ENCODE peak calls at places on chromosomes 4 and X, in four cellular contexts. B is K562, H is GM12878, Q is HepG2. O is an unnamed sample.

GRCh38 chrX:49976682-49977197 is 54.3 kb downstream of the CLCN5 start:
- DNase-seq in B (no peak), H (no peak), Q (no peak), O (no peak)

GRCh38 chr4:117626664-117627063 is 407.6 kb upstream of the NDST3 start:
- DNase-seq in B (no peak), H (no peak), Q (peak), O (no peak)

GRCh38 chr4:11847161-11847560 is 418.5 kb upstream of the HS3ST1 start:
- DNase-seq in B (no peak), H (no peak), Q (no peak), O (no peak)

GRCh38 chr4:7233601-7234000 is 41.3 kb downstream of the SORCS2 start:
- DNase-seq in B (no peak), H (no peak), Q (no peak), O (no peak)

GRCh38 chrX:46310815-46311497 is 234.3 kb downstream of the ZNF674 start:
- DNase-seq in B (no peak), H (no peak), Q (no peak), O (no peak)

GRCh38 chr4:5381981-5382441 is 326.3 kb downstream of the EVC2 start:
- DNase-seq in B (no peak), H (no peak), Q (no peak), O (no peak)

GRCh38 chrX:112826020-112826419 is 14.6 kb downstream of the AMOT start:
- DNase-seq in B (no peak), H (no peak), Q (no peak), O (no peak)

GRCh38 chr4:117771647-117772337 is 262.5 kb upstream of the NDST3 start:
- DNase-seq in B (no peak), H (no peak), Q (no peak), O (peak)

GRCh38 chrX:69029696-69030245 is 135.5 kb downstream of the PJA1 start:
- DNase-seq in B (no peak), H (no peak), Q (no peak), O (no peak)

GRCh38 chr4:16227462-16227868 is 1.2 kb upstream of the TAPT1 start:
- DNase-seq in B (no peak), H (no peak), Q (peak), O (no peak)

GRCh38 chrX:109966246-109966645 is 36.7 kb upstream of the TMEM164 start:
- DNase-seq in B (no peak), H (no peak), Q (no peak), O (no peak)

GRCh38 chr4:152679414-152680281 is at the start of gene TMEM154:
- DNase-seq in B (no peak), H (no peak), Q (no peak), O (peak)

GRCh38 chrX:58025979-58026378 is 115.7 kb upstream of the ZXDA start:
- DNase-seq in B (peak), H (no peak), Q (peak), O (peak)

GRCh38 chr4:82947498-82947897 is 47.0 kb downstream of the THAP9 start:
- DNase-seq in B (no peak), H (no peak), Q (no peak), O (no peak)

GRCh38 chr4:52957220-52957686 is 95.1 kb downstream of the RASL11B start:
- DNase-seq in B (no peak), H (no peak), Q (no peak), O (no peak)

GRCh38 chr4:71255966-71256365 is 82.9 kb upstream of the SLC4A4 start:
- DNase-seq in B (no peak), H (no peak), Q (no peak), O (no peak)

GRCh38 chrX:113058634-113059033 is 218.0 kb upstream of the AMOT start:
- DNase-seq in B (no peak), H (peak), Q (no peak), O (no peak)

GRCh38 chr4:164204434-164204833 is 549.5 kb upstream of the SMIM31 start:
- DNase-seq in B (no peak), H (no peak), Q (peak), O (no peak)

GRCh38 chrX:105845661-105846060 is 23.3 kb downstream of the NRK start:
- DNase-seq in B (no peak), H (no peak), Q (no peak), O (peak)

GRCh38 chr4:2835978-2836377 is 7.7 kb upstream of the ADD1 start:
- DNase-seq in B (no peak), H (no peak), Q (no peak), O (no peak)
- TF ChIP-seq TCF7 in B (no peak), H (no peak), Q (no peak), O (no peak)

GRCh38 chr4:125836597-125837195 is 521.9 kb downstream of the FAT4 start:
- DNase-seq in B (no peak), H (no peak), Q (no peak), O (no peak)
- TF ChIP-seq TCF7 in B (no peak), H (no peak), Q (no peak), O (no peak)

GRCh38 chrX:150680974-150681373 is 12.2 kb upstream of the MTMR1 start:
- DNase-seq in B (no peak), H (no peak), Q (peak), O (no peak)
- TF ChIP-seq TCF7 in B (no peak), H (no peak), Q (no peak), O (no peak)

GRCh38 chr4:156830356-156830755 is 141.2 kb downstream of the PDGFC start:
- DNase-seq in B (no peak), H (no peak), Q (peak), O (no peak)

GRCh38 chr4:156832886-156833285 is 138.7 kb downstream of the PDGFC start:
- DNase-seq in B (no peak), H (no peak), Q (no peak), O (no peak)

GRCh38 chr4:156827519-156827918 is 144.1 kb downstream of the PDGFC start:
- DNase-seq in B (no peak), H (no peak), Q (no peak), O (no peak)

GRCh38 chr4:156825074-156825473 is 146.5 kb downstream of the PDGFC start:
- DNase-seq in B (no peak), H (no peak), Q (no peak), O (no peak)

GRCh38 chr4:156829194-156829593 is 142.4 kb downstream of the PDGFC start:
- DNase-seq in B (no peak), H (no peak), Q (no peak), O (no peak)
- TF ChIP-seq TCF7 in B (no peak), H (no peak), Q (no peak), O (no peak)

GRCh38 chrX:85052207-85052606 is 48.5 kb downstream of the APOOL start:
- DNase-seq in B (no peak), H (no peak), Q (no peak), O (no peak)
- TF ChIP-seq TCF7 in B (no peak), H (no peak), Q (no peak), O (no peak)

DNA sequence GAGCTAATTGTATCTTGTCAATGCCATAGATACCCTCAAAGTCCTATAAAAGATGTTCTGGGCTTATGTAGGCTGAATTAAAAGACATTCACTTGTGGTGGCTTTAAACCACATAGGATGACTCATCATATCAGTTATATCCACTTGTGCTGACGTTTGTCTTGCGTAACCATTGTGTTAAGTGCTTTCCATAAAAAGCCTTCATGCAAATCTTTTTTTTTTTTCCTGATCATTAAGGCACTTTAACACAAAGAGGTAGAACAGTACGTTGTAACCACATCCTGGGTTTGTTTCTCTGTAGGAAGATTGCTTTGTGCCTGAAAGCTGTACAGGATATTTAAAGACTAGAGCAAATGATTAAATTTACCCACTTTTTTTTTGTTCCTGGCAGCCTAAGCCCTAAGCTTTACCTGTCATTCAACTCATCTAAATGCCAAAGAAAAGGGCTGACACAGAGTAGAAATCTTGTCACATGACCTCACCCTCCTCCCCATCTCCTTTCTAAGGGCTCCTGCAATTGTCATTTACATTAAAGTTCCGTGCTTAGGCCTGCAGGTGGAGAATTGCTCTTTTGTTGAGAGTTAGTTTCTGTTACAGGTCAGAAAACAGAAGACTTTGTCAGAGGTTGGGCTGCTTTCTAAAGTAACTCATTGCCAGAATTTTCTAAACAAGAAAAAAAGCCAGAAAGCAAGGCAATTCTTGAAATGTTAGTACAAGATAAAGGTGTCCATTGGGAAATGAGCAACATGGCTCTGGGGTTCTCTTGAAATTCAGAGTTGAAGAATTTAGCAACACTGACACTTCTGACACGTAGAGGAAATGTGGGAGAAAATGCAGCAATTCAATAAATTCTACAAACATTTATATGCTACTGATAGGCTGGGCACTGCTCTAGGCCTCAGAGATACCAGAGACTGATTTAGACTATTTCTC is 555.6 kb downstream of the PPARGC1A start:
- DNase-seq in B (peak), H (peak), Q (no peak), O (peak)
- TF ChIP-seq TCF7 in B (no peak), H (no peak), Q (no peak), O (no peak)

GRCh38 chr4:73864365-73864764 is 4.8 kb upstream of the CXCL1 start:
- DNase-seq in B (no peak), H (no peak), Q (peak), O (peak)

GRCh38 chr4:73864973-73865372 is 4.2 kb upstream of the CXCL1 start:
- DNase-seq in B (no peak), H (no peak), Q (no peak), O (no peak)

GRCh38 chr4:73860175-73860574 is 7.1 kb downstream of the PF4V1 start:
- DNase-seq in B (no peak), H (no peak), Q (no peak), O (no peak)

GRCh38 chr4:73860884-73861283 is 7.8 kb downstream of the PF4V1 start:
- DNase-seq in B (no peak), H (no peak), Q (no peak), O (no peak)

GRCh38 chr4:73862357-73862756 is 6.8 kb upstream of the CXCL1 start:
- DNase-seq in B (no peak), H (no peak), Q (no peak), O (no peak)
- TF ChIP-seq TCF7 in B (no peak), H (no peak), Q (no peak), O (no peak)

DNA sequence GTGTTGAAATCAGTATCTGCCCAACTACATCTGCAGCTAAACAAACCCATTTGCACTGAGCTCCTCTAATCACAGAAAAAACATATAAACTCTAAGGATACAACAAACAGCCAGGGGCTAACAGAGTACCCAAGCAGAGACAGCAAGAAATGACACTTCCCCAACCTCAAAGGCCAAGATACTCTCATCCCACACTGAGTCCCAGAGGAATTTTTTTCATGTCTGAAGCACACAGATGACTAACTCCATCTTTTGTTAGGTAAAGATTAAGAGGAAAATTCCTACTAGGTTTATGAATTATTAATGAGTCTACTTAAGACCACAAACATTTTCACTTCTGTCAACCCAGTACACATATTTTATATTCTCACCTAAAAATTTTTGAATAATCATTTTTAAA is 31.6 kb downstream of the SEPSECS start:
- DNase-seq in B (no peak), H (no peak), Q (no peak), O (no peak)
- TF ChIP-seq TCF7 in B (no peak), H (no peak), Q (no peak), O (no peak)

O was measured in WTC11.